ENCODE peak calls at places on chromosome 19, in nine cellular contexts. W is IMR-90, V is transverse colon, M is ovary, L is Peyer's patch, R is tibial nerve, X is lower leg skin, T is esophagus squamous epithelium, Z is K562. Q is an unnamed sample.

GRCh38 chr19:19595171-19595701 is 23.3 kb downstream of the PBX4 start:
- DNase-seq in W (peak), V (no peak), M (no peak), L (no peak), R (no peak), X (no peak), T (no peak), Z (no peak), Q (no peak)

GRCh38 chr19:932647-933552 is 7.1 kb downstream of the ARID3A start:
- DNase-seq in W (peak), V (peak), M (peak), L (peak), R (peak), X (peak), T (no peak), Z (no peak), Q (peak)

GRCh38 chr19:9958451-9958850 is 22.1 kb upstream of the OLFM2 start:
- DNase-seq in W (peak), V (no peak), M (no peak), L (no peak), R (no peak), X (no peak), T (no peak), Z (no peak), Q (no peak)

GRCh38 chr19:18858906-18859646 is 27.3 kb downstream of the UPF1 start:
- DNase-seq in W (no peak), V (no peak), M (no peak), L (no peak), R (no peak), X (no peak), T (no peak), Z (no peak), Q (no peak)

GRCh38 chr19:45117167-45117594 is 24.2 kb downstream of the PPP1R37 start:
- DNase-seq in W (peak), V (peak), M (no peak), L (peak), R (no peak), X (no peak), T (no peak), Z (peak), Q (no peak)

GRCh38 chr19:29927944-29928669 is 13.9 kb upstream of the URI1 start:
- DNase-seq in W (no peak), V (no peak), M (no peak), L (no peak), R (no peak), X (no peak), T (no peak), Z (no peak), Q (no peak)

GRCh38 chr19:35039881-35040456 is 1.6 kb upstream of the HPN start:
- DNase-seq in W (no peak), V (no peak), M (peak), L (no peak), R (no peak), X (no peak), T (no peak), Z (no peak), Q (no peak)

GRCh38 chr19:6521718-6522646 is 8.8 kb upstream of the TNFSF9 start:
- DNase-seq in W (no peak), V (peak), M (no peak), L (peak), R (no peak), X (no peak), T (no peak), Z (peak), Q (no peak)

GRCh38 chr19:2475018-2475701 is 767 bp upstream of the GADD45B start:
- DNase-seq in W (peak), V (peak), M (peak), L (peak), R (peak), X (peak), T (no peak), Z (peak), Q (no peak)

GRCh38 chr19:29923653-29924052 is 18.4 kb upstream of the URI1 start:
- DNase-seq in W (no peak), V (no peak), M (no peak), L (no peak), R (no peak), X (no peak), T (no peak), Z (no peak), Q (no peak)

GRCh38 chr19:36604656-36605100 is 435 bp upstream of the ZNF382 start:
- DNase-seq in W (peak), V (peak), M (peak), L (peak), R (no peak), X (peak), T (no peak), Z (peak), Q (no peak)

GRCh38 chr19:44003461-44004134 is 841 bp downstream of the ZNF230 start:
- DNase-seq in W (no peak), V (peak), M (no peak), L (no peak), R (no peak), X (peak), T (no peak), Z (peak), Q (peak)

GRCh38 chr19:16571283-16571682 is 932 bp downstream of the SLC35E1 start:
- DNase-seq in W (peak), V (no peak), M (no peak), L (no peak), R (no peak), X (no peak), T (no peak), Z (no peak), Q (peak)

GRCh38 chr19:16425993-16426392 is 45.8 kb downstream of the EPS15L1 start:
- DNase-seq in W (no peak), V (no peak), M (no peak), L (no peak), R (no peak), X (no peak), T (no peak), Z (no peak), Q (no peak)

GRCh38 chr19:45598267-45599011 is 3.6 kb downstream of the GPR4 start:
- DNase-seq in W (no peak), V (no peak), M (no peak), L (no peak), R (no peak), X (no peak), T (no peak), Z (no peak), Q (no peak)

GRCh38 chr19:34482380-34483250 is 1.1 kb downstream of the WTIP start:
- DNase-seq in W (peak), V (no peak), M (no peak), L (no peak), R (no peak), X (peak), T (no peak), Z (no peak), Q (no peak)

GRCh38 chr19:18070181-18070580 is 16.6 kb downstream of the IL12RB1 start:
- DNase-seq in W (no peak), V (no peak), M (no peak), L (no peak), R (no peak), X (no peak), T (no peak), Z (no peak), Q (no peak)

GRCh38 chr19:19171821-19172532 is 1.9 kb upstream of the MEF2B start:
- DNase-seq in W (peak), V (no peak), M (no peak), L (no peak), R (no peak), X (no peak), T (no peak), Z (peak), Q (no peak)

GRCh38 chr19:7492142-7493055 is 3.6 kb upstream of the PEX11G start:
- DNase-seq in W (no peak), V (no peak), M (no peak), L (no peak), R (no peak), X (no peak), T (no peak), Z (no peak), Q (no peak)

GRCh38 chr19:18345296-18345695 is 4.9 kb downstream of the PGPEP1 start:
- DNase-seq in W (no peak), V (no peak), M (no peak), L (no peak), R (no peak), X (no peak), T (no peak), Z (no peak), Q (no peak)

GRCh38 chr19:893775-894090 is 449 bp downstream of the RNU6-9 start:
- DNase-seq in W (no peak), V (no peak), M (no peak), L (no peak), R (no peak), X (no peak), T (no peak), Z (no peak), Q (no peak)

GRCh38 chr19:49272204-49272603 is 52.8 kb downstream of the SLC6A16 start:
- DNase-seq in W (peak), V (no peak), M (no peak), L (no peak), R (no peak), X (no peak), T (no peak), Z (no peak), Q (no peak)

GRCh38 chr19:6654347-6655310 is 15.3 kb downstream of the TNFSF14 start:
- DNase-seq in W (no peak), V (peak), M (no peak), L (peak), R (no peak), X (no peak), T (no peak), Z (peak), Q (no peak)

GRCh38 chr19:1574354-1574753 is 6.2 kb upstream of the MEX3D start:
- DNase-seq in W (no peak), V (no peak), M (no peak), L (no peak), R (no peak), X (no peak), T (no peak), Z (no peak), Q (no peak)

GRCh38 chr19:15297416-15298224 is 34.7 kb downstream of the BRD4 start:
- DNase-seq in W (peak), V (peak), M (no peak), L (no peak), R (no peak), X (no peak), T (no peak), Z (peak), Q (no peak)

GRCh38 chr19:16584825-16585801 is 12.9 kb upstream of the SLC35E1 start:
- DNase-seq in W (no peak), V (no peak), M (no peak), L (no peak), R (no peak), X (no peak), T (no peak), Z (peak), Q (no peak)

GRCh38 chr19:5627395-5627904 is 4.6 kb downstream of the SAFB start:
- DNase-seq in W (peak), V (peak), M (no peak), L (peak), R (peak), X (peak), T (no peak), Z (peak), Q (no peak)

GRCh38 chr19:9075064-9075964 is 11.5 kb upstream of the OR1M1 start:
- DNase-seq in W (peak), V (peak), M (peak), L (no peak), R (peak), X (no peak), T (peak), Z (peak), Q (peak)

GRCh38 chr19:28426902-28427232 is 786.1 kb downstream of the UQCRFS1 start:
- DNase-seq in W (no peak), V (no peak), M (no peak), L (no peak), R (no peak), X (no peak), T (no peak), Z (peak), Q (peak)

GRCh38 chr19:18960370-18960769 is 19.4 kb upstream of the HOMER3 start:
- DNase-seq in W (no peak), V (no peak), M (no peak), L (no peak), R (no peak), X (no peak), T (no peak), Z (no peak), Q (no peak)

GRCh38 chr19:2032296-2032941 is 16.9 kb upstream of the BTBD2 start:
- DNase-seq in W (peak), V (peak), M (peak), L (peak), R (peak), X (peak), T (peak), Z (no peak), Q (peak)

GRCh38 chr19:34555447-34555846 is 73.9 kb downstream of the WTIP start:
- DNase-seq in W (no peak), V (no peak), M (no peak), L (no peak), R (no peak), X (no peak), T (no peak), Z (peak), Q (no peak)

GRCh38 chr19:48396010-48396870 is 2.8 kb downstream of the GRIN2D start:
- DNase-seq in W (no peak), V (no peak), M (no peak), L (no peak), R (no peak), X (no peak), T (no peak), Z (peak), Q (no peak)

GRCh38 chr19:36196249-36196648 is 18.2 kb downstream of the ZNF565 start:
- DNase-seq in W (no peak), V (no peak), M (no peak), L (no peak), R (no peak), X (no peak), T (no peak), Z (no peak), Q (no peak)

GRCh38 chr19:13255041-13255718 is 105.0 kb downstream of the IER2 start:
- DNase-seq in W (no peak), V (no peak), M (no peak), L (no peak), R (no peak), X (no peak), T (no peak), Z (no peak), Q (no peak)
- TF ChIP-seq POLR2A in W (no peak), V (no peak), M (no peak), L (no peak), R (no peak), X (no peak), T (no peak), Z (no peak), Q (no peak)

GRCh38 chr19:55443824-55444719 is 972 bp upstream of the SHISA7 start:
- DNase-seq in W (no peak), V (no peak), M (no peak), L (no peak), R (no peak), X (no peak), T (no peak), Z (peak), Q (no peak)

GRCh38 chr19:55446060-55446459 is 3.0 kb upstream of the SHISA7 start:
- DNase-seq in W (no peak), V (no peak), M (no peak), L (no peak), R (no peak), X (no peak), T (no peak), Z (no peak), Q (no peak)

GRCh38 chr19:55442372-55443044 is 592 bp downstream of the SHISA7 start:
- DNase-seq in W (no peak), V (no peak), M (no peak), L (no peak), R (no peak), X (no peak), T (no peak), Z (no peak), Q (no peak)

GRCh38 chr19:55443045-55443823 is at the start of gene SHISA7:
- DNase-seq in W (no peak), V (no peak), M (no peak), L (no peak), R (no peak), X (no peak), T (no peak), Z (no peak), Q (no peak)

GRCh38 chr19:55444720-55445045 is 1.6 kb upstream of the SHISA7 start:
- DNase-seq in W (no peak), V (no peak), M (no peak), L (no peak), R (no peak), X (no peak), T (no peak), Z (no peak), Q (no peak)
- TF ChIP-seq POLR2A in W (no peak), V (no peak), M (no peak), L (no peak), R (no peak), X (no peak), T (no peak), Z (no peak), Q (no peak)

GRCh38 chr19:38715540-38715939 is 28.7 kb downstream of the CAPN12 start:
- DNase-seq in W (no peak), V (no peak), M (no peak), L (no peak), R (no peak), X (no peak), T (no peak), Z (no peak), Q (no peak)

GRCh38 chr19:38719761-38720558 is 24.3 kb downstream of the CAPN12 start:
- DNase-seq in W (no peak), V (no peak), M (no peak), L (no peak), R (no peak), X (no peak), T (no peak), Z (no peak), Q (no peak)

GRCh38 chr19:38717051-38717450 is 27.2 kb downstream of the CAPN12 start:
- DNase-seq in W (no peak), V (no peak), M (no peak), L (no peak), R (no peak), X (no peak), T (no peak), Z (no peak), Q (no peak)

GRCh38 chr19:38718747-38719543 is 25.3 kb downstream of the CAPN12 start:
- DNase-seq in W (no peak), V (no peak), M (no peak), L (no peak), R (no peak), X (no peak), T (no peak), Z (peak), Q (no peak)

DNA sequence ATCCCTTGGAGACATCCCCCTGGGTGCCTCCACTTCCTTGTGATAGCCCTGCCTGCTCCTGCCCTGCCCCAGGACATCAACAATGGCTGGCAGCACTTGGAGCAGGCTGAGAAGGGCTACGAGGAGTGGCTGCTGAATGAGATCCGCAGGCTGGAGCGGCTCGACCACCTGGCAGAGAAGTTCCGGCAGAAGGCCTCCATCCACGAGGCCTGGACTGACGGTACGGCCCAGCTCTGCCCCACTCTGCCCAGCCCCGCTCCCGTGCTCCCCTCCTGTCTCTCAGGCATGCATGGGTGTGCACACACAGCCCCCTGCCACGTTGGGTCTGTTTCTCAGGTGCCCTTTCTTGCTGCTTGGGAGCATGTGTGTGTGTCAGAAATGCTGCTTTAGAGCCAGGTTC is 26.4 kb downstream of the CAPN12 start:
- DNase-seq in W (no peak), V (no peak), M (no peak), L (no peak), R (no peak), X (no peak), T (no peak), Z (no peak), Q (no peak)
- TF ChIP-seq POLR2A in W (no peak), V (no peak), M (no peak), L (no peak), R (no peak), X (no peak), T (no peak), Z (no peak), Q (no peak)

GRCh38 chr19:4014541-4015491 is 7.3 kb downstream of the PIAS4 start:
- DNase-seq in W (no peak), V (no peak), M (no peak), L (no peak), R (no peak), X (no peak), T (no peak), Z (peak), Q (no peak)

GRCh38 chr19:4016486-4016885 is 8.9 kb downstream of the PIAS4 start:
- DNase-seq in W (no peak), V (no peak), M (no peak), L (no peak), R (no peak), X (no peak), T (no peak), Z (no peak), Q (no peak)

GRCh38 chr19:4016903-4017638 is 9.5 kb downstream of the PIAS4 start:
- DNase-seq in W (no peak), V (no peak), M (no peak), L (no peak), R (no peak), X (no peak), T (no peak), Z (no peak), Q (no peak)

GRCh38 chr19:4013886-4014540 is 6.5 kb downstream of the PIAS4 start:
- DNase-seq in W (no peak), V (no peak), M (no peak), L (no peak), R (no peak), X (no peak), T (no peak), Z (no peak), Q (no peak)

DNA sequence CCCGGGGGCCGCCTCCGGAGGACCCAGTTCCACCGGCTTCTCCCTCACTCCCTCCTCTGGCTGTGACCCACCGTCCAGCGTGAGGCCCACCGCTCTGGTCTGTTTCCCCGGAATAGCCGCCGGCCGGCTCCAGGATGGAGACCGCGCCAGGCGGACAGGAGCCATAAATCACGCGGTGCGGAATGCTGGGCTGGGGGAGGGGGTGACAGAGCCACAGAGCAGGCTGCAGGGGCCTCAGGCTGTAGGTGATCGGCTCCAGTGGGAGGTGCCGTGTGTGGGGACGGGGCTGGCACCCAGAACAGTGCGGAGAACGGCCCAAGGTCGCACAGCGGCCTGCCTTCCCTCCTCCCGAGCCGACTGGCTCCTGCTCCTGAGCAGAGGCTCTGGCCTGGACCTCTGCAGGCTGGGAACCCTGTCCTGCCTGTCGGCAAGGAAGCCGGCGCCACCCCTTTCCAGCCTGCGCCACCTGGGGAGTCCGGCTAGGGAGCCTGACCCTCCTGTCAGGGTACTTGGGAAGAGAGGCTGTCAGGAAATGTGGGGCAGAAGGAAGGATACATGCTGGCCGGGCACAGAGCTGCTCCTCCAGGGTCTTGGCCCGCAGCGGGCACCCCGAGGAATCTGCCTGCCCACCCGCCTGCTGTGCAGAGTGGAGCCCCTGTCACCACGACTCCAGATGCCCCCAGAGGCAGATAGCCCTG is 8.3 kb downstream of the PIAS4 start:
- DNase-seq in W (no peak), V (no peak), M (peak), L (no peak), R (no peak), X (no peak), T (no peak), Z (no peak), Q (no peak)
- TF ChIP-seq POLR2A in W (no peak), V (no peak), M (no peak), L (no peak), R (no peak), X (no peak), T (no peak), Z (no peak), Q (no peak)